ENCODE peak calls at places on chromosome 13, in four cellular contexts. N is IMR-90, T is H9, I is H1. H is an unnamed sample.
A peak's percentile ranks its signal among the peaks of the same experiment; 100 is the strongest.

GRCh38 chr13:104204177-104204576 is 1138.0 kb upstream of the SLC10A2 start:
- DNase-seq in T (no peak), I (no peak), N (no peak), H (no peak)

GRCh38 chr13:30877335-30877734 is 28.7 kb upstream of the MEDAG start:
- DNase-seq in N (peak; percentile 82), I (no peak), T (no peak), H (no peak)

GRCh38 chr13:49517461-49517860 is 21.7 kb downstream of the PHF11 start:
- DNase-seq in I (no peak), T (no peak), N (no peak), H (peak; percentile 44)

GRCh38 chr13:111216166-111216960 is 101.3 kb downstream of the ARHGEF7 start:
- DNase-seq in T (peak; percentile 58), N (peak; percentile 27), I (no peak), H (peak; percentile 73)

GRCh38 chr13:41284512-41285288 is 21.3 kb upstream of the MTRF1 start:
- DNase-seq in N (peak; percentile 88), I (no peak), T (no peak), H (no peak)

GRCh38 chr13:71290963-71291937 is 575.8 kb downstream of the DACH1 start:
- DNase-seq in N (peak; percentile 1), T (no peak), I (no peak), H (no peak)

GRCh38 chr13:68944272-68944671 is 1163.4 kb upstream of the ATXN8OS start:
- DNase-seq in T (no peak), I (no peak), N (no peak), H (peak; percentile 16)

GRCh38 chr13:107203146-107203847 is 635.4 kb upstream of the ARGLU1 start:
- DNase-seq in N (no peak), I (peak; percentile 19), T (peak; percentile 70), H (peak; percentile 84)

GRCh38 chr13:40221460-40222201 is 444.8 kb downstream of the FOXO1 start:
- DNase-seq in T (no peak), I (no peak), N (no peak), H (no peak)

GRCh38 chr13:113917096-113917495 is 53.2 kb upstream of the GAS6 start:
- DNase-seq in T (no peak), N (no peak), I (no peak), H (no peak)

GRCh38 chr13:30805603-30806011 is 70.3 kb downstream of the ALOX5AP start:
- DNase-seq in N (peak; percentile 59), T (no peak), I (no peak), H (peak; percentile 53)

GRCh38 chr13:34294483-34295129 is 476.7 kb downstream of the RFC3 start:
- DNase-seq in N (no peak), T (no peak), I (no peak), H (no peak)

GRCh38 chr13:113809934-113810333 is 50.9 kb downstream of the TMEM255B start:
- DNase-seq in N (no peak), T (no peak), I (no peak), H (no peak)

GRCh38 chr13:76885203-76886004 is 801 bp downstream of the KCTD12 start:
- DNase-seq in N (peak; percentile 61), T (peak; percentile 65), I (peak; percentile 13), H (peak; percentile 79)

GRCh38 chr13:48159436-48160225 is 64.7 kb upstream of the MED4 start:
- DNase-seq in N (no peak), T (no peak), I (peak; percentile 33), H (peak; percentile 57)

GRCh38 chr13:25575562-25575961 is 203.8 kb downstream of the ATP8A2 start:
- DNase-seq in I (no peak), T (no peak), N (no peak), H (no peak)

GRCh38 chr13:72127031-72127430 is 260.0 kb upstream of the DACH1 start:
- DNase-seq in I (no peak), N (no peak), T (no peak), H (peak; percentile 20)

GRCh38 chr13:110676511-110677204 is 29.3 kb downstream of the CARS2 start:
- DNase-seq in N (no peak), I (no peak), T (no peak), H (no peak)

GRCh38 chr13:111202149-111202548 is 87.0 kb downstream of the ARHGEF7 start:
- DNase-seq in N (no peak), I (no peak), T (no peak), H (peak; percentile 66)

GRCh38 chr13:36801035-36801434 is 18.0 kb upstream of the RFXAP start:
- DNase-seq in T (no peak), I (no peak), N (no peak), H (no peak)

GRCh38 chr13:39836038-39836437 is 180.6 kb downstream of the COG6 start:
- DNase-seq in N (no peak), T (no peak), I (no peak), H (peak; percentile 86)

GRCh38 chr13:66665991-66666390 is 564.1 kb downstream of the PCDH9 start:
- DNase-seq in I (no peak), T (peak; percentile 51), N (peak; percentile 88), H (peak; percentile 74)

GRCh38 chr13:27450921-27451461 is 627 bp upstream of the MTIF3 start:
- DNase-seq in I (no peak), N (peak; percentile 47), T (no peak), H (peak; percentile 23)

GRCh38 chr13:93409816-93410215 is 183.2 kb downstream of the GPC6 start:
- DNase-seq in T (no peak), I (no peak), N (no peak), H (no peak)

GRCh38 chr13:77779461-77780272 is 82.2 kb downstream of the SLAIN1 start:
- DNase-seq in T (no peak), N (peak; percentile 74), I (no peak), H (peak; percentile 77)

GRCh38 chr13:28373803-28374202 is 121.1 kb downstream of the FLT1 start:
- DNase-seq in I (no peak), N (no peak), T (no peak), H (no peak)

GRCh38 chr13:42981317-42981716 is 10.7 kb downstream of the EPSTI1 start:
- DNase-seq in T (no peak), N (peak; percentile 54), I (no peak), H (no peak)

GRCh38 chr13:74870865-74871264 is 611.1 kb downstream of the TBC1D4 start:
- DNase-seq in I (no peak), T (no peak), N (no peak), H (no peak)

GRCh38 chr13:90950134-90950533 is 397.4 kb upstream of the MIR17HG start:
- DNase-seq in I (no peak), N (no peak), T (no peak), H (no peak)

GRCh38 chr13:98397221-98397620 is 179.7 kb downstream of the STK24 start:
- DNase-seq in N (peak; percentile 40), T (no peak), I (no peak), H (no peak)

GRCh38 chr13:47708386-47708785 is 292.7 kb downstream of the SUCLA2 start:
- DNase-seq in T (no peak), N (peak; percentile 49), I (no peak), H (no peak)

GRCh38 chr13:79427265-79427664 is 21.2 kb upstream of the RBM26 start:
- DNase-seq in N (no peak), T (no peak), I (no peak), H (no peak)
- H3K27me3 ChIP-seq in N (no peaks in the 10 kb centered on the region), T (no peaks in the 10 kb centered on the region), I (no peaks in the 10 kb centered on the region), H (no peaks in the 10 kb centered on the region)

GRCh38 chr13:44015133-44015532 is 135.4 kb downstream of the LACC1 start:
- DNase-seq in T (no peak), N (no peak), I (no peak), H (no peak)
- H3K18ac ChIP-seq in T (no peak overlapping the region), N (no peak overlapping the region), I (no peak overlapping the region), H (no peak overlapping the region)

GRCh38 chr13:80957019-80957650 is 616.2 kb upstream of the SPRY2 start:
- DNase-seq in N (no peak), I (no peak), T (no peak), H (no peak)
- H3K56ac ChIP-seq in N (no peak overlapping the region), I (no peak overlapping the region), T (no peak overlapping the region), H (no peak overlapping the region)

DNA sequence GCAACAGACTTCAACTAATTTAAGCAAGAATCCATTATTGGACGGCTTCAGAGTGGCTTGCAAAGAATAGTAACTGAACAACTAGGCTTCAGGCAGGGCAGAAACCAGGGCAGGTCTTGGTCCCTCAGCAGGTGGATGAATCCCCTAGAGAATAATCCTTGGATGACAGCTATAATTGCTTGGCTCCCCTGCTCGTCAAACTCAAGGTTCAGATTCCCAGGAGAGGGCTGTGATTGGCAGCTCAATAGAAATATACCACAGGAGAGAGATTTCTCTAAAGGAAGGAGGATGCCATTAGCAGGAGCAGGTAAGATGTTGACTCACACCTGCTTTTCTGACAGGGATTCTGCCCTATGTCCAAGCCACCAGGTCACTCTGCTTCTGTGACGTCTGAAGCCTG is 89.6 kb upstream of the PCDH8 start:
- DNase-seq in I (no peak), T (no peak), N (no peak), H (no peak)
- H3K27me3 ChIP-seq in I (no peaks in the 10 kb centered on the region), T (no peaks in the 10 kb centered on the region), N (no peaks in the 10 kb centered on the region), H (no peaks in the 10 kb centered on the region)